ENCODE peak calls at places on chromosomes 5 and 9, in six cellular contexts. One of them, this sample, is unnamed.

GRCh38 chr5:162209005-162209605 is 141.5 kb downstream of the GABRG2 start:
- DNase-seq in A549: peak
- DNase-seq in adrenal gland: peak
- DNase-seq in tibial nerve: peak
- DNase-seq in transverse colon: peak
- DNase-seq in esophagus squamous epithelium: no peak
- DNase-seq in this sample: peak

GRCh38 chr9:19409406-19410194 is 791 bp downstream of the ACER2 start:
- DNase-seq in A549: peak
- DNase-seq in adrenal gland: peak
- DNase-seq in tibial nerve: peak
- DNase-seq in transverse colon: peak
- DNase-seq in esophagus squamous epithelium: no peak
- DNase-seq in this sample: no peak

GRCh38 chr9:72399391-72399790 is 34.4 kb upstream of the ZFAND5 start:
- DNase-seq in A549: no peak
- DNase-seq in adrenal gland: no peak
- DNase-seq in tibial nerve: no peak
- DNase-seq in transverse colon: no peak
- DNase-seq in esophagus squamous epithelium: no peak
- DNase-seq in this sample: no peak

GRCh38 chr5:169384661-169385060 is 83.7 kb upstream of the SLIT3 start:
- DNase-seq in A549: no peak
- DNase-seq in adrenal gland: no peak
- DNase-seq in tibial nerve: no peak
- DNase-seq in transverse colon: no peak
- DNase-seq in esophagus squamous epithelium: no peak
- DNase-seq in this sample: no peak

GRCh38 chr5:13976867-13977479 is 32.5 kb upstream of the DNAH5 start:
- DNase-seq in A549: peak
- DNase-seq in adrenal gland: no peak
- DNase-seq in tibial nerve: no peak
- DNase-seq in transverse colon: no peak
- DNase-seq in esophagus squamous epithelium: no peak
- DNase-seq in this sample: no peak

GRCh38 chr9:5895782-5896181 is 5.1 kb downstream of the MLANA start:
- DNase-seq in A549: no peak
- DNase-seq in adrenal gland: no peak
- DNase-seq in tibial nerve: no peak
- DNase-seq in transverse colon: no peak
- DNase-seq in esophagus squamous epithelium: no peak
- DNase-seq in this sample: no peak

GRCh38 chr5:98816574-98817222 is 43.2 kb downstream of the RGMB start:
- DNase-seq in A549: no peak
- DNase-seq in adrenal gland: no peak
- DNase-seq in tibial nerve: no peak
- DNase-seq in transverse colon: peak
- DNase-seq in esophagus squamous epithelium: no peak
- DNase-seq in this sample: no peak

GRCh38 chr5:172364773-172365172 is 81.2 kb upstream of the UBTD2 start:
- DNase-seq in A549: no peak
- DNase-seq in adrenal gland: no peak
- DNase-seq in tibial nerve: no peak
- DNase-seq in transverse colon: no peak
- DNase-seq in esophagus squamous epithelium: no peak
- DNase-seq in this sample: no peak

GRCh38 chr5:107563957-107564544 is 106.7 kb downstream of the EFNA5 start:
- DNase-seq in A549: no peak
- DNase-seq in adrenal gland: no peak
- DNase-seq in tibial nerve: no peak
- DNase-seq in transverse colon: no peak
- DNase-seq in esophagus squamous epithelium: no peak
- DNase-seq in this sample: no peak

GRCh38 chr5:92956886-92957285 is 624.1 kb downstream of the NR2F1-AS1 start:
- DNase-seq in A549: no peak
- DNase-seq in adrenal gland: no peak
- DNase-seq in tibial nerve: no peak
- DNase-seq in transverse colon: no peak
- DNase-seq in esophagus squamous epithelium: no peak
- DNase-seq in this sample: no peak

GRCh38 chr5:52504584-52505240 is 283.0 kb upstream of the ITGA1 start:
- DNase-seq in A549: no peak
- DNase-seq in adrenal gland: no peak
- DNase-seq in tibial nerve: no peak
- DNase-seq in transverse colon: no peak
- DNase-seq in esophagus squamous epithelium: no peak
- DNase-seq in this sample: no peak

GRCh38 chr9:113708821-113709713 is 167.0 kb upstream of the ZNF618 start:
- DNase-seq in A549: no peak
- DNase-seq in adrenal gland: peak
- DNase-seq in tibial nerve: no peak
- DNase-seq in transverse colon: no peak
- DNase-seq in esophagus squamous epithelium: no peak
- DNase-seq in this sample: no peak

GRCh38 chr9:87667164-87667738 is 58.7 kb upstream of the CTSL start:
- DNase-seq in A549: peak
- DNase-seq in adrenal gland: no peak
- DNase-seq in tibial nerve: no peak
- DNase-seq in transverse colon: no peak
- DNase-seq in esophagus squamous epithelium: no peak
- DNase-seq in this sample: no peak

GRCh38 chr5:179623906-179624741 is 653 bp upstream of the HNRNPH1 start:
- DNase-seq in A549: no peak
- DNase-seq in adrenal gland: peak
- DNase-seq in tibial nerve: no peak
- DNase-seq in transverse colon: peak
- DNase-seq in esophagus squamous epithelium: no peak
- DNase-seq in this sample: no peak

GRCh38 chr9:4499917-4500316 is 9.6 kb downstream of the SLC1A1 start:
- DNase-seq in A549: no peak
- DNase-seq in adrenal gland: no peak
- DNase-seq in tibial nerve: no peak
- DNase-seq in transverse colon: no peak
- DNase-seq in esophagus squamous epithelium: no peak
- DNase-seq in this sample: no peak

GRCh38 chr5:175279506-175279905 is 164.5 kb downstream of the DRD1 start:
- DNase-seq in A549: no peak
- DNase-seq in adrenal gland: no peak
- DNase-seq in tibial nerve: no peak
- DNase-seq in transverse colon: no peak
- DNase-seq in esophagus squamous epithelium: no peak
- DNase-seq in this sample: no peak

GRCh38 chr5:58868931-58869330 is 286.1 kb downstream of the RAB3C start:
- DNase-seq in A549: no peak
- DNase-seq in adrenal gland: no peak
- DNase-seq in tibial nerve: no peak
- DNase-seq in transverse colon: no peak
- DNase-seq in esophagus squamous epithelium: no peak
- DNase-seq in this sample: no peak

GRCh38 chr9:137342482-137342881 is 40.4 kb upstream of the NRARP start:
- DNase-seq in A549: no peak
- DNase-seq in adrenal gland: no peak
- DNase-seq in tibial nerve: no peak
- DNase-seq in transverse colon: no peak
- DNase-seq in esophagus squamous epithelium: no peak
- DNase-seq in this sample: no peak

GRCh38 chr9:135079676-135080075 is 7.8 kb upstream of the OLFM1 start:
- DNase-seq in A549: no peak
- DNase-seq in adrenal gland: peak
- DNase-seq in tibial nerve: no peak
- DNase-seq in transverse colon: peak
- DNase-seq in esophagus squamous epithelium: no peak
- DNase-seq in this sample: no peak

GRCh38 chr5:174247239-174247638 is 201.7 kb downstream of the NSG2 start:
- DNase-seq in A549: no peak
- DNase-seq in adrenal gland: no peak
- DNase-seq in tibial nerve: no peak
- DNase-seq in transverse colon: no peak
- DNase-seq in esophagus squamous epithelium: no peak
- DNase-seq in this sample: no peak

DNA sequence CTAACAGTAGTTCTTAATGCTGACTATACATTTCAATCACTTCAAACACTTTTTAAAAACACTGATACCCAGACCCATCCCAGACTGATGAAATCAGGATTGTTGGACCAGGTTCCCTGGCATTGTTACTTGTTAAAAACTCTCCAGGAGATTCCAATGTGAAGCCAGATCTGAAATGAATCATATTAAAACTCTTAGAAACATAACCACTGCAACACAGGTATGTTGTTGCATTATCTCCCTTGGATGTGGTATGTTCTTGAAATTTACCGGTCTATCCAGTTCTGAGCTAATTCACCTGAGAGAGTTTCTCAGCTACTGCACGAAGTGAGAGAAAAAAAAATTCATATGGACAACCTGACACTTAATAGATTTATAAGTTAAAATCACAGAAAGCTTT is 21.8 kb downstream of the MEF2C start:
- DNase-seq in A549: no peak
- DNase-seq in adrenal gland: no peak
- DNase-seq in tibial nerve: no peak
- DNase-seq in transverse colon: no peak
- DNase-seq in esophagus squamous epithelium: no peak
- DNase-seq in this sample: no peak
- TF ChIP-seq POLR2A in A549: no peak
- TF ChIP-seq POLR2A in adrenal gland: no peak
- TF ChIP-seq POLR2A in tibial nerve: no peak
- TF ChIP-seq POLR2A in transverse colon: no peak
- TF ChIP-seq POLR2A in esophagus squamous epithelium: no peak
- TF ChIP-seq POLR2A in this sample: no peak

DNA sequence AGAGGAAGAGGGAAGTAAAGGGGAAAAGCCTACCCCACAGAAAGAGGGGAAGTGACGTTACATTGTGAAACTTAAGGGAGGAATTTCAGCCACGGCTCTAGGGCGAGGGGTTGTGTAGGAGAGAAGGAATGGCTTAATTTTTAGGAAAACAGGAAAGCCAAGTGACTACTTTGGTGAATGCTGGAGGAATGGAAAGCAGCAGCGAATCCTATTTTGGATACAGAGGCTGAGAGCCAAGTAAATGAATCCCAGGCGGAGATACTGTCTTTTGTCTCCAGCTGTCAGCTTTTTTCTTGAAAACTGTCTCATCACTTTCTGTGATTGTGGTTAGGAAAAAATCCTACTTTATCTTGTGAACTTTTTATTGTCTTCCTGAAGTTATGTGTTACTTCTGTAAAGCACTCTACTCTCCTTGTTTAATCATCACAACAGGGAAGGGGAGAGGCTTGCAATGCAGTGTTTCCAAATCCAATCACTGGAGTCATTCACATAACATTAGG is 188.4 kb downstream of the TSSK1B start:
- DNase-seq in A549: no peak
- DNase-seq in adrenal gland: no peak
- DNase-seq in tibial nerve: peak
- DNase-seq in transverse colon: no peak
- DNase-seq in esophagus squamous epithelium: no peak
- DNase-seq in this sample: no peak
- H3K4me3 ChIP-seq in A549: no peak
- H3K4me3 ChIP-seq in adrenal gland: no peak
- H3K4me3 ChIP-seq in tibial nerve: no peak
- H3K4me3 ChIP-seq in transverse colon: no peak
- H3K4me3 ChIP-seq in esophagus squamous epithelium: peak
- H3K4me3 ChIP-seq in this sample: no peak

DNA sequence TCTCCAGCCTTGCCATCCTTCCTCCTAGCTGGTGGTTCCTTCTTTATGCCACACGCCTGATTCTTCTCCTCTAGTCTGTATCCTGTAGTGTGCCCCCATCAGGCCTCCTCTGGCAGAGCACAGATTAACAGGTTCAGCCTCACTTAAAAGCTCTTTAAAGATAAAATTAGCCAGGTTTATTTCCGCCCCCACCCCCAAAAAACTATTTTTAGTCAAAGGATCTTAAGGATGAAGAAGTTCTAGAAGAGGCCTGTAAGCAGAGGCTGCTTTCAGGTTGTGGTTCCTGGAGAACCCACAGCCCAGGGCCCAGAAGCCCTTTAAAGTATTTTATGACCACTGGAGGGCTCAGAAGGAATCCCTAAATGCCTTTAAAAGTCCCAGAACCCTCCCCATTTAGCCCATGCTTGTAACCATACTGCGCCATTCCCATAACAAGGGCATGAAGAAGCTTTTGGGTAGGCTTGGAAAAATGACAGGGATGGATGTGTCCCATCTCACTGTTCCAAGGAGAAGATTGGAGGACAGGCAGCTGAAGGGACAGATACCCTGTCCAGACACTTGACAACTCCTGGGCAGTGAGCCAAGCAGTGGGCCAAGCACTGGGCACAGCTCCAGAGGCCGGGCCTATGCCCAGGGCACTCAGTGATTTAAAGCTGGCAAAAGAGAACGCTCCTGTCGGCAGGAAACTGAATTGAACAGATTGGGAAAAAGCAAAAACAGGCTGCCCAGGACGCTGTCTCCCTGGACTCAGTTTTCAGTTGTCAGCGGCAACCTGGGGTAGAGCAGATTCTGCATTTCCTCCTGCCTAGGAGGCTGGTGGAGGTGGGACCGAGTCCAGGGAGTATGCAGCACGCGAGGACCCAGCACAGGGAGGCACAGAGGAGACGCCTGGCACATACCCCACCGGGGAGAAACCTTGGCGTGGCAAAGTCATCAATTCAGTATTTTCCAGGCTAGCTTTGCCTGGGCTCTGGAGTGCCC is 106.3 kb upstream of the SSBP2 start:
- DNase-seq in A549: peak
- DNase-seq in adrenal gland: peak
- DNase-seq in tibial nerve: peak
- DNase-seq in transverse colon: peak
- DNase-seq in esophagus squamous epithelium: no peak
- DNase-seq in this sample: peak
- TF ChIP-seq CTCF in A549: peak
- TF ChIP-seq CTCF in adrenal gland: peak
- TF ChIP-seq CTCF in tibial nerve: peak
- TF ChIP-seq CTCF in transverse colon: peak
- TF ChIP-seq CTCF in esophagus squamous epithelium: peak
- TF ChIP-seq CTCF in this sample: no peak

DNA sequence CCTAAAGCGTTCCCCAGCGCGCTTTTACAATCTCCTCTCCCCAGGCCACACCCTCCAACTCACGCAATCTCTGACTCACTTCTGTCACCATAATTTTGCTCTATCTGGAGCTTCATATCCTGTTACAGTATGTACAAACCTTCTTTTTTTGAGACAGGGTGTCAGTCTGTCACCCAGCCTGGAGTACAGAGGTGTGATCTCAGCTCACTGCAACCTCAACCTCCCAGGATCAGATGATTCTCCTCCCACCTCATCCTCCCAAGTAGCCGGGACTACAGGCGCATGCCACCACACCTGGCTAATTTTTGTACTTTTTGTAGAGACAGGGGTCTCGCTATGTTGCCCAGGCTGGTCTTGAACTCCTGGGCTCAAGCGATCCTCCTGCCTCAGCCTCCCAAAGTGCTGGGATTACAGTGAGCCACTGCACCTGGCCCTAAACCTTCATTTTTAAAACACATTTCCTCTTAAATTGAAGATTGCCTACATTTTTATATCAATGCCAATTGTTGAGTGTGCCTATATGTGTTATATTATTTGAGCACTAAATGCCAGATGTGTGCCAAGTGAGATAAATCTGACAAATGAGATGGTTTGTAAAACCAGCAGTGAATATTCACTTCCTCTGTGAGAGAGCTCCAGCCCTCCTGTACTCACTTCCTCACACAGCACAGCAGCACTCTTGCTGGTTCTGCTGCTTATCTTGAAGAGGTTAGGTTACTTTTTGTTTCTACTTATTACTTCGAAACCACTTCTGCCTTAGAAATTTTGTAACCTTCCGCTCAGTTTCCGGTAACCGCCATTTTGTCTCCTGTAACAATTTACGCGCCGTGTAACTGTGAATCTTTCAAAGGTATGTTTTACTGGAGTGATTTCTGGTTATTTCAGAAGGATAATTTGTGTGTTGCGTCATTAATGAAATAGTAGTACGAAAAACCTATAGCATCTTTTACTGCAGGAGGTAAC is 57.9 kb downstream of the DOCK8 start:
- DNase-seq in A549: no peak
- DNase-seq in adrenal gland: no peak
- DNase-seq in tibial nerve: peak
- DNase-seq in transverse colon: peak
- DNase-seq in esophagus squamous epithelium: no peak
- DNase-seq in this sample: no peak
- TF ChIP-seq POLR2A in A549: no peak
- TF ChIP-seq POLR2A in adrenal gland: no peak
- TF ChIP-seq POLR2A in tibial nerve: no peak
- TF ChIP-seq POLR2A in transverse colon: peak
- TF ChIP-seq POLR2A in esophagus squamous epithelium: peak
- TF ChIP-seq POLR2A in this sample: no peak